ENCODE peak calls at places on chromosomes 1 and 21, in seven cellular contexts. S, R, Y, W, P, X and O are unnamed samples.

GRCh38 chr1:21836010-21836409 is 23.9 kb downstream of the LDLRAD2 start:
- DNase-seq in S (no peak), R (no peak), Y (no peak), W (no peak), P (no peak), X (no peak), O (no peak)

GRCh38 chr1:19799233-19799876 is 361 bp downstream of the TMCO4 start:
- DNase-seq in S (peak), R (no peak), Y (peak), W (peak), P (no peak), X (peak), O (peak)

GRCh38 chr1:200624679-200625335 is 4.3 kb upstream of the KIF14 start:
- DNase-seq in S (no peak), R (no peak), Y (peak), W (no peak), P (no peak), X (no peak), O (no peak)

GRCh38 chr1:8031176-8031785 is 5.2 kb upstream of the ERRFI1 start:
- DNase-seq in S (no peak), R (peak), Y (peak), W (peak), P (no peak), X (no peak), O (peak)

GRCh38 chr1:186535388-186536133 is 74.6 kb upstream of the PDC start:
- DNase-seq in S (no peak), R (no peak), Y (peak), W (no peak), P (no peak), X (no peak), O (no peak)

GRCh38 chr21:36627242-36627641 is 71.7 kb upstream of the SIM2 start:
- DNase-seq in S (no peak), R (no peak), Y (peak), W (no peak), P (no peak), X (no peak), O (no peak)

GRCh38 chr1:150009604-150010387 is 730 bp downstream of the OTUD7B start:
- DNase-seq in S (no peak), R (peak), Y (peak), W (peak), P (no peak), X (no peak), O (no peak)

GRCh38 chr21:44261675-44262295 is at the start of gene DNMT3L:
- DNase-seq in S (no peak), R (no peak), Y (no peak), W (no peak), P (no peak), X (no peak), O (no peak)

GRCh38 chr1:153509729-153510354 is 25.9 kb downstream of the S100A6 start:
- DNase-seq in S (no peak), R (peak), Y (peak), W (peak), P (peak), X (no peak), O (no peak)

GRCh38 chr1:205220421-205220820 is 7.3 kb upstream of the TMCC2 start:
- DNase-seq in S (no peak), R (no peak), Y (no peak), W (no peak), P (no peak), X (no peak), O (no peak)

GRCh38 chr1:112673589-112674439 is 645 bp upstream of the MOV10 start:
- DNase-seq in S (no peak), R (no peak), Y (peak), W (peak), P (no peak), X (peak), O (no peak)

GRCh38 chr1:170063109-170063826 is 11.2 kb downstream of the KIFAP3 start:
- DNase-seq in S (no peak), R (no peak), Y (peak), W (no peak), P (no peak), X (no peak), O (no peak)

GRCh38 chr1:78676996-78677395 is 27.4 kb downstream of the IFI44 start:
- DNase-seq in S (no peak), R (no peak), Y (no peak), W (no peak), P (no peak), X (no peak), O (no peak)

GRCh38 chr1:150259217-150259616 is 1.6 kb downstream of the CA14 start:
- DNase-seq in S (no peak), R (no peak), Y (no peak), W (no peak), P (no peak), X (no peak), O (no peak)

GRCh38 chr1:232594018-232594502 is 35.9 kb downstream of the SIPA1L2 start:
- DNase-seq in S (no peak), R (no peak), Y (no peak), W (no peak), P (no peak), X (no peak), O (no peak)

GRCh38 chr1:68384872-68385390 is 64.8 kb downstream of the RPE65 start:
- DNase-seq in S (no peak), R (no peak), Y (peak), W (no peak), P (no peak), X (no peak), O (no peak)

GRCh38 chr1:22100168-22100567 is 42.7 kb downstream of the WNT4 start:
- DNase-seq in S (no peak), R (no peak), Y (no peak), W (no peak), P (no peak), X (no peak), O (no peak)

GRCh38 chr1:3007298-3008147 is 13.7 kb upstream of the ACTRT2 start:
- DNase-seq in S (no peak), R (no peak), Y (no peak), W (peak), P (no peak), X (no peak), O (no peak)

GRCh38 chr1:208595745-208596144 is 351.6 kb upstream of the PLXNA2 start:
- DNase-seq in S (no peak), R (no peak), Y (peak), W (no peak), P (no peak), X (no peak), O (no peak)

GRCh38 chr1:62716397-62716796 is 28.2 kb upstream of the DOCK7 start:
- DNase-seq in S (no peak), R (no peak), Y (peak), W (no peak), P (no peak), X (no peak), O (peak)

GRCh38 chr1:208183977-208184901 is 59.9 kb downstream of the PLXNA2 start:
- DNase-seq in S (no peak), R (no peak), Y (peak), W (no peak), P (no peak), X (peak), O (no peak)

GRCh38 chr21:32337206-32337605 is 38.6 kb downstream of the MRAP start:
- DNase-seq in S (no peak), R (no peak), Y (no peak), W (no peak), P (no peak), X (no peak), O (no peak)

GRCh38 chr1:31760422-31760900 is 3.7 kb downstream of the ADGRB2 start:
- DNase-seq in S (no peak), R (no peak), Y (peak), W (no peak), P (no peak), X (no peak), O (no peak)

GRCh38 chr1:212529211-212529731 is 79.3 kb upstream of the ATF3 start:
- DNase-seq in S (no peak), R (no peak), Y (peak), W (no peak), P (no peak), X (no peak), O (no peak)

GRCh38 chr1:213622365-213623087 is 365.2 kb upstream of the PROX1 start:
- DNase-seq in S (no peak), R (no peak), Y (no peak), W (no peak), P (peak), X (no peak), O (no peak)

GRCh38 chr1:110225212-110225611 is 15.1 kb downstream of the KCNC4 start:
- DNase-seq in S (no peak), R (no peak), Y (no peak), W (no peak), P (no peak), X (no peak), O (no peak)

GRCh38 chr1:68015960-68016359 is 34.5 kb downstream of the DIRAS3 start:
- DNase-seq in S (no peak), R (no peak), Y (no peak), W (no peak), P (no peak), X (no peak), O (no peak)

GRCh38 chr1:201381130-201381529 is 3.6 kb upstream of the TNNT2 start:
- DNase-seq in S (no peak), R (peak), Y (no peak), W (no peak), P (no peak), X (no peak), O (no peak)

GRCh38 chr1:207579436-207579799 is 65.5 kb upstream of the CR1L start:
- DNase-seq in S (no peak), R (peak), Y (peak), W (peak), P (peak), X (no peak), O (no peak)

GRCh38 chr21:34054259-34054658 is 19.1 kb upstream of the MRPS6 start:
- DNase-seq in S (no peak), R (no peak), Y (no peak), W (no peak), P (no peak), X (no peak), O (no peak)

GRCh38 chr1:183227963-183228649 is 42.0 kb downstream of the LAMC2 start:
- DNase-seq in S (no peak), R (no peak), Y (peak), W (peak), P (peak), X (peak), O (no peak)

GRCh38 chr21:40850071-40850470 is 3.1 kb upstream of the DSCAM start:
- DNase-seq in S (no peak), R (no peak), Y (no peak), W (no peak), P (no peak), X (no peak), O (no peak)

GRCh38 chr1:167298328-167298727 is 77.6 kb downstream of the POU2F1 start:
- DNase-seq in S (no peak), R (no peak), Y (no peak), W (no peak), P (no peak), X (no peak), O (no peak)

GRCh38 chr1:108595510-108595909 is 35.6 kb downstream of the EEIG2 start:
- DNase-seq in S (no peak), R (no peak), Y (no peak), W (no peak), P (no peak), X (no peak), O (no peak)

GRCh38 chr1:69569281-69569970 is 1.7 kb downstream of the LRRC7 start:
- DNase-seq in S (no peak), R (no peak), Y (peak), W (no peak), P (peak), X (no peak), O (no peak)

GRCh38 chr1:229844675-229845074 is 218.6 kb downstream of the URB2 start:
- DNase-seq in S (no peak), R (no peak), Y (no peak), W (no peak), P (no peak), X (no peak), O (no peak)

GRCh38 chr1:162019006-162019405 is 4.7 kb downstream of the OLFML2B start:
- DNase-seq in S (no peak), R (peak), Y (peak), W (no peak), P (no peak), X (no peak), O (no peak)